ENCODE peak calls at places on chromosomes 12 and 14, in five cellular contexts. I is spleen, X is A549, N is choroid plexus epithelial cell, S is fibroblast of mammary gland. F is an unnamed sample.

GRCh38 chr12:101954681-101955080 is 77.3 kb downstream of the DRAM1 start:
- DNase-seq in N (no peak), S (no peak), X (no peak), I (no peak), F (no peak)

GRCh38 chr14:68814376-68815287 is 21.8 kb upstream of the ZFP36L1 start:
- DNase-seq in I (peak; percentile 88), S (peak; percentile 51), N (peak; percentile 73), X (peak; percentile 78), F (peak; percentile 48)

GRCh38 chr12:104567832-104568490 is 111.2 kb downstream of the CHST11 start:
- DNase-seq in S (no peak), N (no peak), I (no peak), X (no peak), F (no peak)

GRCh38 chr12:460301-461230 is 827 bp downstream of the B4GALNT3 start:
- DNase-seq in X (no peak), I (peak; percentile 78), N (no peak), S (no peak), F (peak; percentile 14)

GRCh38 chr14:66247662-66248061 is 238.5 kb upstream of the CCDC196 start:
- DNase-seq in X (no peak), I (no peak), S (no peak), N (no peak), F (no peak)

GRCh38 chr12:108649668-108650067 is 16.0 kb upstream of the SELPLG start:
- DNase-seq in X (peak; percentile 24), S (peak; percentile 91), I (no peak), N (peak; percentile 92), F (no peak)

GRCh38 chr12:109741970-109742372 is 28.3 kb downstream of the FAM222A start:
- DNase-seq in S (no peak), X (no peak), I (peak; percentile 64), N (no peak), F (no peak)

GRCh38 chr14:90111895-90112534 is 50.2 kb downstream of the KCNK13 start:
- DNase-seq in X (peak; percentile 31), I (no peak), N (peak; percentile 41), S (peak; percentile 87), F (no peak)

GRCh38 chr12:111455448-111456320 is 50.0 kb downstream of the SH2B3 start:
- DNase-seq in N (peak; percentile 91), X (no peak), I (no peak), S (peak; percentile 61), F (no peak)

GRCh38 chr12:76329163-76329562 is 19.1 kb downstream of the BBS10 start:
- DNase-seq in S (peak; percentile 80), N (peak; percentile 76), X (peak; percentile 21), I (no peak), F (no peak)

GRCh38 chr12:28698541-28698940 is 450.5 kb upstream of the FAR2 start:
- DNase-seq in N (no peak), I (no peak), X (no peak), S (no peak), F (no peak)

GRCh38 chr14:67674480-67675218 is at the start of gene VTI1B:
- DNase-seq in I (peak; percentile 96), S (peak; percentile 56), X (peak; percentile 81), N (peak; percentile 76), F (peak; percentile 72)

GRCh38 chr12:68432622-68433021 is 100.5 kb upstream of the MDM1 start:
- DNase-seq in N (no peak), X (no peak), S (no peak), I (no peak), F (no peak)

GRCh38 chr12:123937707-123938600 is 34.7 kb downstream of the CCDC92 start:
- DNase-seq in I (peak; percentile 80), X (no peak), S (no peak), N (peak; percentile 31), F (no peak)

GRCh38 chr12:14416658-14417057 is 51.2 kb downstream of the ATF7IP start:
- DNase-seq in S (peak; percentile 91), N (peak; percentile 95), X (peak; percentile 22), I (no peak), F (peak; percentile 46)

GRCh38 chr14:100419856-100420255 is 96.7 kb downstream of the SLC25A47 start:
- DNase-seq in X (no peak), N (no peak), I (peak; percentile 27), S (no peak), F (no peak)

GRCh38 chr14:106209745-106210144 is 683.4 kb downstream of the TMEM121 start:
- DNase-seq in X (no peak), S (no peak), I (no peak), N (no peak), F (no peak)

GRCh38 chr14:45610303-45610702 is 357.3 kb upstream of the MIS18BP1 start:
- DNase-seq in X (peak; percentile 1), I (no peak), S (peak; percentile 9), N (peak; percentile 39), F (no peak)

GRCh38 chr12:124531281-124531745 is 36.1 kb downstream of the NCOR2 start:
- DNase-seq in S (no peak), N (no peak), X (no peak), I (no peak), F (no peak)

GRCh38 chr12:25071366-25071765 is 122.5 kb upstream of the BCAT1 start:
- DNase-seq in N (no peak), X (no peak), I (no peak), S (no peak), F (no peak)

GRCh38 chr14:101022916-101023435 is 119.5 kb upstream of the RTL1 start:
- DNase-seq in I (peak; percentile 43), X (no peak), N (no peak), S (no peak), F (no peak)

DNA sequence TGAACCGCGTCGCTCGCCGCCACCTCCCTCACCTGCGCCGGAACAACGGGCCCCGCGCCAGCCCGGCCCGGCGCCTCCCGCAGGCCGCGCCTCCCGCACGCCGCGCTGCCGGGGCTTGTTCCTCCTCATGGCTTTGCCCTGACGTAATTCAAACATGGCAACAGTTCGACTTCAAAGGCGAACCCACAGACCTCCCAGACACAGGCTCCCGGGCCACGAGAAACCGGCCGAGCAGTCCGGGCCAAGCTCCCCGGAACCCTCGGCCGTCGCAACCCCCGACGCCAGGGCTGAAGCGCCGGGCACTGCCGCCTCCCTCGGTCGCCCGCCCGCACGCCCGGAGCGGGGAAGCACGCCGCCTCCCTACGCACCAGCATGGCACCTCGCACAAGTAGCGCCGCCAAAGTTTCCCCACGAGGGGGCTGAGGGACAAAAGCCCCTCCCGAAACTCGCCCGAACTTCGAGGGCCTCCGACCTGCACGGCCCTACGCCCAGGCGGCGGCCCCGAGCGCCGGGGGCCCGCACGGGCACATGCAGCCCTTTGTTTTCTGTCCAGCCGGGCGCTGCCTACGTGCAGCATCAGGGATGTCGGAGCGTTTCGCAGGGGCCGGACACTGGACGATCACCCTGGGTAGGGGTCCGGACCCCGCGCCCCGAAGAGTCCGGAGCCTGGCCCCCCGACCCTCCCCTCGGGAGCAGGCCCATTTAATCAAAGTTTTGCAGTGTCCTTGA is 1.7 kb downstream of the SINHCAF start:
- DNase-seq in X (peak; percentile 85), I (peak; percentile 95), S (peak; percentile 67), N (peak; percentile 86), F (peak; percentile 58)
- TF ChIP-seq CTCF in X (no peak), I (peak; percentile 21), S (no peak), N (no peak), F (peak; percentile 55)

DNA sequence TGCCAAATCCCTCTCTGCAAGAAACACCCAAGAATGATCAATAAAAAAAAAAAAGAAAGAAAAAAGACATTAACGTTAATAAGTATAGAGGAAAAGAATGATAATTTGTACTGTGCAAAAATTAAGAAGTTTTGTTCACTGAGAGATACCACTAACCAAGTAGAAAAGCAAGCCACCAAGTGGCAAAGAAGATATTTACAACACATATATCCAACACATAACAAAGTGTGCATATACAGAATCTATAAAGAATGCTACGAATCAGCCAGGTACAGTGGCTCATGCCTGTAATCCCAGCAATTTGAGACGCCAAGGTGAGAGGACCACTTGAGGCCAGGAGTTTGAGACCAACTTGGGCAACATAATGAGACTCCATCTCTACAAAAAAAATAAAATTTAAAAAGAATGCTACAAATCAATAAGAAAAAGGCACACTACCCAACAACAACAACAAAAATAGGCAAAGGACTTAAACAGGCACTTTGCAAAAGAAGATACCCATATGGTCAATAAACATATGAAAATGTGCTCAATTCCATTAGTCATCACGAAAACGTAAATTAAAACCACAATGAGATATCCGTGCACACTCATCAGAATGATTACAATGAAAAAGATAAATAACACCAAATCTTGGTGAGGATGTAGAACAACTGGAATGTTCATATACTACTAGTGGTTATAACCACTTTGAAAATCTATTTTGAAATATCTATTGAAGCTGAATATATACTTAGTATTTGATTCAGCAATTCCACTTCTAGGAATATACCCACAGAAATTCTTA is 19.8 kb downstream of the GALNT4 start:
- DNase-seq in N (peak; percentile 31), I (no peak), X (no peak), S (peak; percentile 60), F (no peak)
- TF ChIP-seq CTCF in N (peak; percentile 31), I (no peak), X (peak; percentile 13), S (no peak), F (peak; percentile 19)

GRCh38 chr12:66119870-66120241 is 10.7 kb downstream of the LLPH start:
- DNase-seq in S (no peak), I (no peak), X (no peak), N (no peak), F (no peak)

GRCh38 chr12:66119229-66119869 is 11.2 kb downstream of the LLPH start:
- DNase-seq in I (no peak), X (no peak), N (no peak), S (peak; percentile 55), F (no peak)

GRCh38 chr12:66117242-66117641 is 13.3 kb downstream of the LLPH start:
- DNase-seq in N (no peak), S (no peak), X (no peak), I (no peak), F (no peak)

GRCh38 chr12:66118240-66118891 is 12.2 kb downstream of the LLPH start:
- DNase-seq in I (no peak), N (peak; percentile 34), X (no peak), S (peak; percentile 50), F (no peak)

DNA sequence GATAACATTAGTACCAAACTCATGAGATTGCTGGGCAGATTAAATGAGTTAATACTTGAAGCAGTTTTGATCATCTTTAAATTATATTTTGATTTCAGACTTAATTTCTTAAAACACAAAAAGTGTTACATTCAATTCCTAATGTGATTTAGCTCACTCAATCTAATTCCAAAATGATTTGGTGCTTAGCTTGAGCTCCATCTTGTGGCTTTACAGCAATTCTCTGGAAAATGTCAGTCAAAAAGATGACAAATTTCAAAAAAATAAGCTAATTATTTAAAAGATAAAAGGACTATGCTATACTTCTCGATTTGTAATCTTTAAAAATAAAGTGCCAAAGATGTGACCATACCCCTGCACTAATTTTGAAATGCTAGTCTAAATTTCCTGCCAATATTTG is 10.1 kb downstream of the LLPH start:
- DNase-seq in I (no peak), X (no peak), S (no peak), N (no peak), F (no peak)
- TF ChIP-seq CTCF in I (no peak), X (peak; percentile 17), S (peak; percentile 5), N (peak; percentile 18), F (peak; percentile 14)

GRCh38 chr14:76918751-76919421 is 92.7 kb downstream of the LRRC74A start:
- DNase-seq in N (peak; percentile 96), X (peak; percentile 96), I (peak; percentile 88), S (peak; percentile 98), F (no peak)
- TF ChIP-seq CTCF in N (no peak), X (no peak), I (no peak), S (no peak), F (peak; percentile 15)

F was measured in neural crest cell.